ENCODE peak calls at places on chromosomes 3 and 15, in five cellular contexts. L is body of pancreas, G is cardiac muscle cell, B is PC-3, O is BJ. N is an unnamed sample.

GRCh38 chr3:30162579-30162978 is 443.8 kb upstream of the TGFBR2 start:
- DNase-seq in L (no peak), G (no peak), B (no peak), O (peak; percentile 93), N (peak; percentile 4)

GRCh38 chr3:16430717-16431630 is 82.5 kb downstream of the RFTN1 start:
- DNase-seq in L (no peak), G (no peak), B (no peak), O (no peak), N (no peak)

GRCh38 chr3:16528581-16528993 is 15.1 kb upstream of the RFTN1 start:
- DNase-seq in L (no peak), G (no peak), B (no peak), O (no peak), N (no peak)

GRCh38 chr15:33737687-33738606 is 230.3 kb upstream of the CHRM5 start:
- DNase-seq in L (peak; percentile 34), G (peak; percentile 62), B (peak; percentile 74), O (no peak), N (peak; percentile 66)

GRCh38 chr3:65425880-65426279 is 612.8 kb downstream of the MAGI1 start:
- DNase-seq in L (no peak), G (peak; percentile 15), B (peak; percentile 4), O (no peak), N (peak; percentile 36)

GRCh38 chr3:87267953-87268645 is 8.3 kb downstream of the POU1F1 start:
- DNase-seq in L (peak; percentile 63), G (no peak), B (no peak), O (no peak), N (no peak)

GRCh38 chr3:4356225-4356540 is 53.0 kb downstream of the SETMAR start:
- DNase-seq in L (no peak), G (no peak), B (no peak), O (no peak), N (no peak)

GRCh38 chr3:1087066-1087555 is 5.7 kb upstream of the CNTN6 start:
- DNase-seq in L (peak; percentile 49), G (peak; percentile 23), B (peak; percentile 7), O (no peak), N (peak; percentile 41)

GRCh38 chr3:196082471-196082971 is 631 bp upstream of the TFRC start:
- DNase-seq in L (no peak), G (no peak), B (no peak), O (no peak), N (no peak)

GRCh38 chr15:63189955-63190691 is 717 bp downstream of the RAB8B start:
- DNase-seq in L (no peak), G (no peak), B (no peak), O (no peak), N (peak; percentile 38)

GRCh38 chr15:63190993-63191392 is 1.6 kb downstream of the RAB8B start:
- DNase-seq in L (no peak), G (no peak), B (no peak), O (no peak), N (no peak)

GRCh38 chr15:63188247-63188936 is 1.0 kb upstream of the RAB8B start:
- DNase-seq in L (no peak), G (no peak), B (no peak), O (no peak), N (no peak)

GRCh38 chr15:63187589-63188226 is 1.7 kb upstream of the RAB8B start:
- DNase-seq in L (no peak), G (no peak), B (no peak), O (no peak), N (no peak)

GRCh38 chr15:63188937-63189871 is at the start of gene RAB8B:
- DNase-seq in L (peak; percentile 98), G (peak; percentile 97), B (peak; percentile 91), O (peak; percentile 64), N (peak; percentile 95)
- TF ChIP-seq CTCF in L (peak; percentile 6), G (no peak), B (no peak), O (no peak), N (no peak)

GRCh38 chr15:73940061-73940981 is 14.1 kb downstream of the LOXL1 start:
- DNase-seq in L (no peak), G (no peak), B (peak; percentile 30), O (no peak), N (no peak)
- H3K4me3 ChIP-seq in L (no peak overlapping the region), G (no peak overlapping the region), B (no peak overlapping the region), O (no peak overlapping the region), N (no peak overlapping the region)

GRCh38 chr15:39934415-39935044 is 615 bp downstream of the EIF2AK4 start:
- DNase-seq in L (no peak), G (peak; percentile 15), B (peak; percentile 28), O (no peak), N (peak; percentile 19)

GRCh38 chr15:39936681-39937080 is 2.8 kb downstream of the EIF2AK4 start:
- DNase-seq in L (no peak), G (no peak), B (peak; percentile 37), O (no peak), N (no peak)

GRCh38 chr15:39936187-39936586 is 2.3 kb downstream of the EIF2AK4 start:
- DNase-seq in L (no peak), G (no peak), B (peak; percentile 92), O (no peak), N (peak; percentile 82)

GRCh38 chr15:39935241-39935640 is 1.3 kb downstream of the EIF2AK4 start:
- DNase-seq in L (no peak), G (no peak), B (no peak), O (no peak), N (no peak)

DNA sequence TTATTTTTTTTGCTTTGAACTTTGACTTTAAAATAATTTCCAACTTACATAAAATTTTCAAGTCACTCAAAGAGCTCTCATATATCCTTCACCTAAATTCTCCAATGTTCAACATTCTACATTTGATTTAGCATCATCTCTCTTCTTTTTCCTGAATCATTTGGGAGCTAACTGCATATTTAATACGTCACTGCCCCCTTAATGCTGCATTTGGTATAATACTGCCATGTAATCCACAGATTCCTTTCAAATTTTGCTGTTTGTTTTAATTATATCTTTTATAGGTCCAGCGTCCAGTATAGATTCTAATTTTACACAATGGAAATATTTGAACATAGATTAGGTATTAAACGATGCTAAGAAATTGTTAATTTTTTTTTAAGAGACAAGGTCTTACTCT is 2.3 kb upstream of the EIF2AK4 start:
- DNase-seq in L (no peak), G (no peak), B (peak; percentile 48), O (no peak), N (no peak)
- TF ChIP-seq CTCF in L (no peak), G (peak; percentile 29), B (peak; percentile 69), O (no peak), N (no peak)

GRCh38 chr3:8739757-8740508 is 6.3 kb downstream of the CAV3 start:
- DNase-seq in L (no peak), G (no peak), B (peak; percentile 99), O (peak; percentile 35), N (peak; percentile 99)

GRCh38 chr3:8742921-8743605 is 9.5 kb downstream of the CAV3 start:
- DNase-seq in L (no peak), G (no peak), B (peak; percentile 39), O (peak; percentile 47), N (peak; percentile 61)

GRCh38 chr3:8743911-8744310 is 10.3 kb downstream of the CAV3 start:
- DNase-seq in L (no peak), G (no peak), B (no peak), O (no peak), N (no peak)

GRCh38 chr3:8738639-8739038 is 5.0 kb downstream of the CAV3 start:
- DNase-seq in L (no peak), G (no peak), B (no peak), O (no peak), N (no peak)

GRCh38 chr3:8741581-8742355 is 8.2 kb downstream of the CAV3 start:
- DNase-seq in L (no peak), G (peak; percentile 81), B (peak; percentile 98), O (peak; percentile 62), N (peak; percentile 81)
- H3K4me3 ChIP-seq in L (no peak overlapping the region), G (no peak overlapping the region), B (peak overlapping the region; percentile 45), O (peak overlapping the region; percentile 7), N (no peak overlapping the region)

N was measured in epithelial cell of esophagus.